ENCODE peak calls at places on chromosomes 1 and 21, in five cellular contexts. One of them, this sample, is unnamed.

GRCh38 chr1:63836830-63837229 is 63.0 kb downstream of the ROR1 start:
- DNase-seq in heart left ventricle: no peak
- DNase-seq in NB4: no peak
- DNase-seq in HCT116: no peak
- DNase-seq in K562: no peak
- DNase-seq in this sample: no peak

GRCh38 chr1:46432781-46433327 is 38.7 kb downstream of the FAAH start:
- DNase-seq in heart left ventricle: no peak
- DNase-seq in NB4: no peak
- DNase-seq in HCT116: no peak
- DNase-seq in K562: no peak
- DNase-seq in this sample: no peak

GRCh38 chr1:13781907-13782633 is 82.1 kb downstream of the PRDM2 start:
- DNase-seq in heart left ventricle: no peak
- DNase-seq in NB4: no peak
- DNase-seq in HCT116: no peak
- DNase-seq in K562: no peak
- DNase-seq in this sample: no peak

GRCh38 chr1:226984521-226985238 is 44.6 kb downstream of the COQ8A start:
- DNase-seq in heart left ventricle: peak; percentile 67
- DNase-seq in NB4: no peak
- DNase-seq in HCT116: no peak
- DNase-seq in K562: no peak
- DNase-seq in this sample: no peak

GRCh38 chr1:164720329-164721036 is 161.5 kb downstream of the PBX1 start:
- DNase-seq in heart left ventricle: no peak
- DNase-seq in NB4: peak; percentile 92
- DNase-seq in HCT116: no peak
- DNase-seq in K562: no peak
- DNase-seq in this sample: no peak

GRCh38 chr1:112723511-112723839 is 8.3 kb upstream of the PPM1J start:
- DNase-seq in heart left ventricle: no peak
- DNase-seq in NB4: no peak
- DNase-seq in HCT116: no peak
- DNase-seq in K562: no peak
- DNase-seq in this sample: no peak

GRCh38 chr1:20183035-20183434 is 2.9 kb upstream of the UBXN10 start:
- DNase-seq in heart left ventricle: no peak
- DNase-seq in NB4: no peak
- DNase-seq in HCT116: no peak
- DNase-seq in K562: no peak
- DNase-seq in this sample: no peak

GRCh38 chr1:221791846-221792245 is 50.0 kb upstream of the DUSP10 start:
- DNase-seq in heart left ventricle: no peak
- DNase-seq in NB4: no peak
- DNase-seq in HCT116: no peak
- DNase-seq in K562: no peak
- DNase-seq in this sample: no peak

GRCh38 chr1:91912267-91912666 is 26.3 kb upstream of the TGFBR3 start:
- DNase-seq in heart left ventricle: no peak
- DNase-seq in NB4: no peak
- DNase-seq in HCT116: no peak
- DNase-seq in K562: no peak
- DNase-seq in this sample: no peak

GRCh38 chr1:178308438-178308837 is 188.3 kb downstream of the CLEC20A start:
- DNase-seq in heart left ventricle: no peak
- DNase-seq in NB4: peak; percentile 4
- DNase-seq in HCT116: peak; percentile 26
- DNase-seq in K562: no peak
- DNase-seq in this sample: no peak

GRCh38 chr1:89697397-89697796 is 64.5 kb downstream of the LRRC8C start:
- DNase-seq in heart left ventricle: no peak
- DNase-seq in NB4: no peak
- DNase-seq in HCT116: no peak
- DNase-seq in K562: no peak
- DNase-seq in this sample: no peak

GRCh38 chr1:167342846-167343245 is 122.2 kb downstream of the POU2F1 start:
- DNase-seq in heart left ventricle: no peak
- DNase-seq in NB4: peak; percentile 42
- DNase-seq in HCT116: no peak
- DNase-seq in K562: no peak
- DNase-seq in this sample: no peak

GRCh38 chr1:91774520-91775203 is 111.3 kb downstream of the TGFBR3 start:
- DNase-seq in heart left ventricle: no peak
- DNase-seq in NB4: no peak
- DNase-seq in HCT116: no peak
- DNase-seq in K562: no peak
- DNase-seq in this sample: no peak

GRCh38 chr1:224173523-224173922 is 9.5 kb upstream of the DEGS1 start:
- DNase-seq in heart left ventricle: no peak
- DNase-seq in NB4: no peak
- DNase-seq in HCT116: no peak
- DNase-seq in K562: no peak
- DNase-seq in this sample: no peak

GRCh38 chr1:206450271-206450670 is 20.0 kb upstream of the IKBKE start:
- DNase-seq in heart left ventricle: no peak
- DNase-seq in NB4: no peak
- DNase-seq in HCT116: no peak
- DNase-seq in K562: no peak
- DNase-seq in this sample: no peak

GRCh38 chr1:20100632-20101355 is 18.5 kb downstream of the PLA2G2D start:
- DNase-seq in heart left ventricle: peak; percentile 34
- DNase-seq in NB4: peak; percentile 62
- DNase-seq in HCT116: peak; percentile 52
- DNase-seq in K562: peak; percentile 49
- DNase-seq in this sample: peak; percentile 53

GRCh38 chr1:151773698-151774097 is 10.4 kb upstream of the MRPL9 start:
- DNase-seq in heart left ventricle: no peak
- DNase-seq in NB4: no peak
- DNase-seq in HCT116: no peak
- DNase-seq in K562: no peak
- DNase-seq in this sample: peak; percentile 99

GRCh38 chr1:19113362-19114092 is 96.5 kb downstream of the UBR4 start:
- DNase-seq in heart left ventricle: no peak
- DNase-seq in NB4: peak; percentile 51
- DNase-seq in HCT116: peak; percentile 33
- DNase-seq in K562: peak; percentile 75
- DNase-seq in this sample: peak; percentile 38

GRCh38 chr1:198657550-198658064 is 18.8 kb downstream of the PTPRC start:
- DNase-seq in heart left ventricle: no peak
- DNase-seq in NB4: peak; percentile 75
- DNase-seq in HCT116: no peak
- DNase-seq in K562: no peak
- DNase-seq in this sample: no peak

GRCh38 chr21:18468775-18469174 is 65.2 kb upstream of the TMPRSS15 start:
- DNase-seq in heart left ventricle: no peak
- DNase-seq in NB4: no peak
- DNase-seq in HCT116: no peak
- DNase-seq in K562: no peak
- DNase-seq in this sample: no peak

GRCh38 chr1:51684776-51685175 is 67.9 kb downstream of the OSBPL9 start:
- DNase-seq in heart left ventricle: no peak
- DNase-seq in NB4: no peak
- DNase-seq in HCT116: no peak
- DNase-seq in K562: no peak
- DNase-seq in this sample: no peak

GRCh38 chr21:25323356-25323949 is 283.8 kb downstream of the MRPL39 start:
- DNase-seq in heart left ventricle: no peak
- DNase-seq in NB4: no peak
- DNase-seq in HCT116: no peak
- DNase-seq in K562: no peak
- DNase-seq in this sample: no peak

GRCh38 chr1:38772026-38772425 is 87.5 kb downstream of the RRAGC start:
- DNase-seq in heart left ventricle: no peak
- DNase-seq in NB4: no peak
- DNase-seq in HCT116: no peak
- DNase-seq in K562: no peak
- DNase-seq in this sample: no peak

GRCh38 chr1:243454328-243454997 is 198.6 kb downstream of the SDCCAG8 start:
- DNase-seq in heart left ventricle: no peak
- DNase-seq in NB4: no peak
- DNase-seq in HCT116: no peak
- DNase-seq in K562: no peak
- DNase-seq in this sample: no peak

GRCh38 chr21:44089001-44089911 is 17.9 kb upstream of the PWP2 start:
- DNase-seq in heart left ventricle: peak; percentile 18
- DNase-seq in NB4: peak; percentile 8
- DNase-seq in HCT116: no peak
- DNase-seq in K562: no peak
- DNase-seq in this sample: no peak

GRCh38 chr21:38223893-38224540 is 32.8 kb upstream of the KCNJ15 start:
- DNase-seq in heart left ventricle: no peak
- DNase-seq in NB4: peak; percentile 41
- DNase-seq in HCT116: peak; percentile 13
- DNase-seq in K562: no peak
- DNase-seq in this sample: no peak

GRCh38 chr1:106194206-106194605 is 862.3 kb upstream of the PRMT6 start:
- DNase-seq in heart left ventricle: no peak
- DNase-seq in NB4: no peak
- DNase-seq in HCT116: no peak
- DNase-seq in K562: no peak
- DNase-seq in this sample: no peak

GRCh38 chr1:53081384-53082066 is 19.5 kb downstream of the PODN start:
- DNase-seq in heart left ventricle: no peak
- DNase-seq in NB4: no peak
- DNase-seq in HCT116: no peak
- DNase-seq in K562: no peak
- DNase-seq in this sample: no peak

GRCh38 chr1:66539491-66539890 is 5.5 kb downstream of the SGIP1 start:
- DNase-seq in heart left ventricle: no peak
- DNase-seq in NB4: no peak
- DNase-seq in HCT116: no peak
- DNase-seq in K562: no peak
- DNase-seq in this sample: no peak

GRCh38 chr1:46394108-46394871 is at the start of gene FAAH:
- DNase-seq in heart left ventricle: peak; percentile 56
- DNase-seq in NB4: no peak
- DNase-seq in HCT116: peak; percentile 48
- DNase-seq in K562: no peak
- DNase-seq in this sample: no peak

GRCh38 chr1:84582802-84583587 is 8.8 kb upstream of the CTBS start:
- DNase-seq in heart left ventricle: no peak
- DNase-seq in NB4: no peak
- DNase-seq in HCT116: no peak
- DNase-seq in K562: no peak
- DNase-seq in this sample: no peak

DNA sequence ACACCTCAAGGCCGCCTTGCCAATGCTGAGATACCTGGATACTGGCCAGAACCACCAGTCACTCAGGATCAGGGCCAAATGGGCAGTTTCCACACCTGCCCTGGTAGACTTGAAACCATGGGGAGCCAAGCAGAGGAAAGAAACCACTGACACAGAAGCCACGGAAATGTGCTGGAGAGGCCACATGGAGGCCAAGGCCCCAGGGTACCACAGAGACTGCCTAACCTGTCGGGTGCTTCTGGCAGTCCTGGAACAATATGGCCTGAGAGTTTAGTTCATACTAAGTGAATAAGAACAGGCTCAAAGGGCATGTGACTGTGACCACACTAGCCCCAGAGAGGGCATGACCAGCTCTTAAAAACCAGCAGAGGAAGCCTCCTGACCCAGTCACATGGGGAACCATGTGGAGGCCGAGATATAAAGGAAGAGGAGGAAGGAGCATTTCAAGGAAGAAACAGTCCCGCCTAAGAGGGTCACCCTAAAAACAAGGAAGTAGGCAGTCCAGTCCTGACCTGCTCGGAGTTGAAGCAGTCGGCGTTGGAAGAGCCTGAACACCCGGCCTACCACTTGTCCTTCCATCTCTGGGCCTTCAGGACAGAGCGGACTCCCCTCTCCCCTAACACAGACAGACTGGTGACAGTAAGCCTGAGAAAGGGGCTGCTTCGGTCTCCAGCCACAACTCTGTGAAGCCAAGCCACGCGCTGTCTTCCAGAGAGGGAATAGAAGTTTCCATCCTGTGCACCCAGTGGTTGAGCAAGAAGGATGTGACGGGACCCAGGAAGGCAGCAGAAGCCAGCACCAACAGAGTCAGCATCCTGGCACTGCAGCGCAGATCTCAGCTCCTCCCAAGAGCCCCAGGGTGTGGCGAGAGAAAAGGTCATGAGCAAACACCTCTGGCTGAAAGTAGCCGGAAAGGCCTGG is at the start of gene DENND2D:
- DNase-seq in heart left ventricle: peak; percentile 44
- DNase-seq in NB4: peak; percentile 51
- DNase-seq in HCT116: no peak
- DNase-seq in K562: no peak
- DNase-seq in this sample: no peak
- TF ChIP-seq POLR2A in heart left ventricle: no peak
- TF ChIP-seq POLR2A in NB4: no peak
- TF ChIP-seq POLR2A in HCT116: no peak
- TF ChIP-seq POLR2A in K562: no peak
- TF ChIP-seq POLR2A in this sample: no peak

GRCh38 chr1:212035835-212036605 is 472 bp downstream of the DTL start:
- DNase-seq in heart left ventricle: no peak
- DNase-seq in NB4: no peak
- DNase-seq in HCT116: no peak
- DNase-seq in K562: no peak
- DNase-seq in this sample: no peak
- TF ChIP-seq POLR2A in heart left ventricle: no peak
- TF ChIP-seq POLR2A in NB4: no peak
- TF ChIP-seq POLR2A in HCT116: no peak
- TF ChIP-seq POLR2A in K562: no peak
- TF ChIP-seq POLR2A in this sample: peak; percentile 47

DNA sequence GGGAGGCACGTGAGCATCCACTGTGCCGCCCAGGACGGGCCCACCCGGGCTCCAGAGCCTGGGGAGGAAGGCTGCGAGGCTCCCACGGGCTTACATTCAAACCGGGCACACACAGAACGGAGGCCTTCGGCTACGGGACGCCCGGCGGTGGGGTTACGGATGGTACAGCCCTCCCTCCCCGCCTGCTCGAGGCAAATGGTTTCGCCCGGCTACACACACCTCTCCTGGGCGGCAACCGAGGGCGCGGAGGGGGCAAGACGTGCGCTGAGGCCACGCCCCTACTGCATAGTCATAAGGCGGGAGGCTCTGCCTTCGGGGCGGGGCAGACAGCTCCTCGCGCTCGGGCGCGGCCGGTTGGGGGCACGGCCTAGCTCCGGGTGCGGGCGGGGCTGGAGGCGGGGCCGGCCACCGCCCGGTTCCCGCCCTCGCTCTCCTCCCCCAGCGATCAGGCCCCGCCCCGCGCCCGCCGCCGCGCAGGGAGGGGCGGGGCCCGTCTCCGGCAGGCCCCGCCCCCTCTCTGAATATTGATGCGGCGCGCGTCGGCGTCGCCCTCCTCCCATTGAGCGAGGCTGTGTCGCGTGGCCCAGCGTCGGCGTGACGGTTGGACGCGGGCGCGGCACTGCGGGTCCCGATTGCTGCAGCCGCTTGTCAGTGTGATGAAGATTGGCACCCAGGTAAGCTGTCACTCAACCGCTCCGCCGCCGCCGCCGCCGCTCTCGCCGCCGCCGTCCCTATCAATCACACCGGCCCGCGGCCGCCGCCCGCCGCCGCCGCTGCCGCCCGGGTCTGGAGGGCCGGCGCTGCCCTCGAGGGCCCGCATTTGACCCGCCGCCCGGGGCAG is at the start of gene PKNOX1:
- DNase-seq in heart left ventricle: peak; percentile 99
- DNase-seq in NB4: peak; percentile 98
- DNase-seq in HCT116: peak; percentile 96
- DNase-seq in K562: peak; percentile 98
- DNase-seq in this sample: peak; percentile 99
- TF ChIP-seq POLR2A in heart left ventricle: peak; percentile 68
- TF ChIP-seq POLR2A in NB4: peak; percentile 54
- TF ChIP-seq POLR2A in HCT116: peak; percentile 31
- TF ChIP-seq POLR2A in K562: no peak
- TF ChIP-seq POLR2A in this sample: peak; percentile 61

GRCh38 chr21:35375115-35375514 is 326.0 kb upstream of the RUNX1 start:
- DNase-seq in heart left ventricle: no peak
- DNase-seq in NB4: no peak
- DNase-seq in HCT116: no peak
- DNase-seq in K562: no peak
- DNase-seq in this sample: no peak
- TF ChIP-seq POLR2A in heart left ventricle: no peak
- TF ChIP-seq POLR2A in NB4: no peak
- TF ChIP-seq POLR2A in HCT116: no peak
- TF ChIP-seq POLR2A in K562: no peak
- TF ChIP-seq POLR2A in this sample: no peak